ENCODE peak calls at places on chromosomes 6 and 20, in five cellular contexts. One of them, this sample, is unnamed.
A peak's percentile ranks its signal among the peaks of the same experiment; 100 is the strongest.

GRCh38 chr6:98808522-98809210 is 25.7 kb upstream of the POU3F2 start:
- DNase-seq in IMR-90: no peak
- DNase-seq in neuronal stem cell: no peak
- DNase-seq in trophoblast cell: no peak
- DNase-seq in H1: no peak
- DNase-seq in this sample: no peak

GRCh38 chr20:23270427-23270911 is 80.1 kb upstream of the NXT1 start:
- DNase-seq in trophoblast cell: peak; percentile 55
- DNase-seq in H1: no peak
- DNase-seq in neuronal stem cell: no peak
- DNase-seq in IMR-90: peak; percentile 90
- DNase-seq in this sample: peak; percentile 91

GRCh38 chr20:9442858-9443257 is 71.5 kb upstream of the LAMP5 start:
- DNase-seq in IMR-90: peak; percentile 56
- DNase-seq in trophoblast cell: no peak
- DNase-seq in H1: no peak
- DNase-seq in neuronal stem cell: no peak
- DNase-seq in this sample: peak; percentile 5

GRCh38 chr6:151807513-151808330 is at the start of gene ESR1:
- DNase-seq in trophoblast cell: no peak
- DNase-seq in H1: peak; percentile 29
- DNase-seq in neuronal stem cell: no peak
- DNase-seq in IMR-90: no peak
- DNase-seq in this sample: peak; percentile 2

GRCh38 chr6:136330634-136331033 is 41.0 kb upstream of the BCLAF1 start:
- DNase-seq in IMR-90: no peak
- DNase-seq in trophoblast cell: no peak
- DNase-seq in neuronal stem cell: no peak
- DNase-seq in H1: no peak
- DNase-seq in this sample: no peak

GRCh38 chr6:36444470-36444869 is 1.7 kb downstream of the KCTD20 start:
- DNase-seq in neuronal stem cell: no peak
- DNase-seq in trophoblast cell: peak; percentile 95
- DNase-seq in IMR-90: peak; percentile 86
- DNase-seq in H1: no peak
- DNase-seq in this sample: peak; percentile 16

GRCh38 chr20:53859684-53860083 is 210.7 kb downstream of the BCAS1 start:
- DNase-seq in trophoblast cell: no peak
- DNase-seq in H1: no peak
- DNase-seq in IMR-90: no peak
- DNase-seq in neuronal stem cell: no peak
- DNase-seq in this sample: no peak

GRCh38 chr20:63740070-63740500 is 509 bp downstream of the SLC2A4RG start:
- DNase-seq in neuronal stem cell: peak; percentile 59
- DNase-seq in trophoblast cell: peak; percentile 29
- DNase-seq in H1: no peak
- DNase-seq in IMR-90: peak; percentile 7
- DNase-seq in this sample: peak; percentile 38

GRCh38 chr6:131159578-131159977 is 24.3 kb downstream of the AKAP7 start:
- DNase-seq in IMR-90: peak; percentile 86
- DNase-seq in H1: no peak
- DNase-seq in neuronal stem cell: no peak
- DNase-seq in trophoblast cell: no peak
- DNase-seq in this sample: peak; percentile 64

GRCh38 chr20:3209946-3210317 is 634 bp downstream of the ITPA start:
- DNase-seq in trophoblast cell: peak; percentile 17
- DNase-seq in H1: no peak
- DNase-seq in IMR-90: peak; percentile 18
- DNase-seq in neuronal stem cell: no peak
- DNase-seq in this sample: peak; percentile 53

GRCh38 chr20:57594092-57594911 is 25.9 kb downstream of the ZBP1 start:
- DNase-seq in H1: peak; percentile 31
- DNase-seq in IMR-90: peak; percentile 8
- DNase-seq in trophoblast cell: peak; percentile 72
- DNase-seq in neuronal stem cell: peak; percentile 62
- DNase-seq in this sample: peak; percentile 30

GRCh38 chr20:45342863-45343444 is 5.3 kb downstream of the SDC4 start:
- DNase-seq in trophoblast cell: no peak
- DNase-seq in neuronal stem cell: no peak
- DNase-seq in H1: no peak
- DNase-seq in IMR-90: no peak
- DNase-seq in this sample: no peak

GRCh38 chr20:17968366-17969275 is at the start of the genes MGME1 and SNX5:
- DNase-seq in trophoblast cell: peak; percentile 100
- DNase-seq in IMR-90: peak; percentile 99
- DNase-seq in H1: peak; percentile 98
- DNase-seq in neuronal stem cell: peak; percentile 100
- DNase-seq in this sample: peak; percentile 100
- H4K91ac ChIP-seq in trophoblast cell: peak within 1 kb of the TSS; percentile 99
- H4K91ac ChIP-seq in IMR-90: peak within 1 kb of the TSS; percentile 99
- H4K91ac ChIP-seq in H1: peak within 1 kb of the TSS; percentile 100
- H4K91ac ChIP-seq in neuronal stem cell: peak within 1 kb of the TSS; percentile 97
- H4K91ac ChIP-seq in this sample: peak within 1 kb of the TSS; percentile 100

GRCh38 chr6:108799791-108800190 is 48.4 kb upstream of the ARMC2 start:
- DNase-seq in H1: no peak
- DNase-seq in neuronal stem cell: no peak
- DNase-seq in trophoblast cell: peak; percentile 84
- DNase-seq in IMR-90: no peak
- DNase-seq in this sample: no peak

GRCh38 chr6:108796875-108797274 is 51.3 kb upstream of the ARMC2 start:
- DNase-seq in H1: no peak
- DNase-seq in IMR-90: peak; percentile 15
- DNase-seq in trophoblast cell: peak; percentile 6
- DNase-seq in neuronal stem cell: no peak
- DNase-seq in this sample: peak; percentile 17

GRCh38 chr6:108799356-108799720 is 48.9 kb upstream of the ARMC2 start:
- DNase-seq in neuronal stem cell: no peak
- DNase-seq in IMR-90: no peak
- DNase-seq in H1: no peak
- DNase-seq in trophoblast cell: no peak
- DNase-seq in this sample: no peak

GRCh38 chr6:108798672-108799355 is 49.4 kb upstream of the ARMC2 start:
- DNase-seq in H1: no peak
- DNase-seq in neuronal stem cell: no peak
- DNase-seq in trophoblast cell: no peak
- DNase-seq in IMR-90: no peak
- DNase-seq in this sample: no peak

DNA sequence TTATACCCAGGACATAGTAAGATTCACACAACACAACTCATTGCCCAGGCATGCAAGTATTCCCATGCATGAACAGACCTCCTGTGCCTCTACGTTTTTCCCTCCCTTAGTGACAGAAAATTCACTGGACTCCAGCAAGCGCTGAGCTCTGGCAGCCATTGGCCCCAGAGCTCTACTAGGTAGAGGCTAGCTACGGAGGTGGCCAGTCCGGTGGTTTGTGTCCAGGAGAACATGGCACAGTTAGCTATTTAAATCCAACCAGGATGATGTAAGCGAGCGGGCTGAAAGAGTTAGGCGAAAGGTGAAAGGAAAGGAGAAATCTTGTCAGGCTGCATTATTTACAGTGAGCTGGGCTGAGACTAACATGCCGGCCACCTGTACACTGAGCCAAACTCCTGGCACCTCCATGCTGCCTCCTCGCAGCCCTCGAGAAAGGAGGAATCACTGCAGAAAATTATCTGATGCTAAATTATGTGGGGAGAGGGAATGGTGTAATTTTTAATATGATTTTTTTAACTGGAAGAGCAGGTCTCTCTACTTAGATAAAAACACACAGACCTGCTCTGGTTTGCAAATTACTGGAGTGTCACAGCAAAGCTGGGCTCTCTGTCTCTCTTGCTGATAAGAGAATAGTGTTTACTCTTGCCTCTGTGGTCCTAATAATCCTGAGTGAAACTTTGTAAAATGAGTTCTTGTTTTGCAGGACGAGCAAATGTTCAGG is 50.1 kb upstream of the ARMC2 start:
- DNase-seq in trophoblast cell: peak; percentile 94
- DNase-seq in H1: no peak
- DNase-seq in neuronal stem cell: no peak
- DNase-seq in IMR-90: peak; percentile 40
- DNase-seq in this sample: no peak
- H2AFZ ChIP-seq in trophoblast cell: no peak overlapping the region
- H2AFZ ChIP-seq in H1: peak overlapping the region; percentile 27
- H2AFZ ChIP-seq in neuronal stem cell: peak overlapping the region; percentile 68
- H2AFZ ChIP-seq in IMR-90: peak overlapping the region; percentile 71
- H2AFZ ChIP-seq in this sample: no peak overlapping the region

GRCh38 chr6:158860279-158860865 is 41.2 kb upstream of the EZR start:
- DNase-seq in neuronal stem cell: no peak
- DNase-seq in H1: no peak
- DNase-seq in IMR-90: no peak
- DNase-seq in trophoblast cell: peak; percentile 80
- DNase-seq in this sample: no peak

GRCh38 chr6:158861686-158862381 is 42.7 kb upstream of the EZR start:
- DNase-seq in trophoblast cell: peak; percentile 82
- DNase-seq in IMR-90: peak; percentile 45
- DNase-seq in H1: no peak
- DNase-seq in neuronal stem cell: no peak
- DNase-seq in this sample: no peak

GRCh38 chr6:158867381-158868121 is 48.4 kb upstream of the EZR start:
- DNase-seq in H1: no peak
- DNase-seq in IMR-90: no peak
- DNase-seq in neuronal stem cell: no peak
- DNase-seq in trophoblast cell: no peak
- DNase-seq in this sample: no peak

GRCh38 chr6:158865769-158866168 is 46.6 kb upstream of the EZR start:
- DNase-seq in trophoblast cell: no peak
- DNase-seq in IMR-90: no peak
- DNase-seq in neuronal stem cell: no peak
- DNase-seq in H1: no peak
- DNase-seq in this sample: no peak

DNA sequence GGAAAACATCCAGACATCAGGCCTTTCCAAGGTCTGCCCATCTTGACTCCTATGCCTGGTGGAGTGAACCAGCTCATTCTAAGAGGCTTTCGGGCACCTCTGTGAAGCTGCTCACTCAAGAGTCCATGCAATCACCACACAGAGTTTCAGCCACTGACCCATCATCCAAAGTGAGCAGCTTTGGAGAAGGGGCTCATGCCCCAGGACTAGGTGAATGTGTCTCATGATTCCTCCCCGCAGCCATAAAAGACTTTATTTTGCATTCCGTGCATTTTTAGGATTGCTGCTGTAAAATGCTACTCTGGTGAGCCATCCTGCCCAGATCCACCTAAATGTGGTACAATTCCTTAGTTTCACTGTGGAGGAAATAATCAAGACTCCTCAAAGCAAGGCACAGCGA is 44.5 kb upstream of the EZR start:
- DNase-seq in IMR-90: peak; percentile 33
- DNase-seq in H1: no peak
- DNase-seq in trophoblast cell: peak; percentile 92
- DNase-seq in neuronal stem cell: no peak
- DNase-seq in this sample: peak; percentile 8
- H4K91ac ChIP-seq in IMR-90: peak overlapping the region; percentile 78
- H4K91ac ChIP-seq in H1: peak overlapping the region; percentile 76
- H4K91ac ChIP-seq in trophoblast cell: peak overlapping the region; percentile 91
- H4K91ac ChIP-seq in neuronal stem cell: no peak overlapping the region
- H4K91ac ChIP-seq in this sample: no peak overlapping the region

DNA sequence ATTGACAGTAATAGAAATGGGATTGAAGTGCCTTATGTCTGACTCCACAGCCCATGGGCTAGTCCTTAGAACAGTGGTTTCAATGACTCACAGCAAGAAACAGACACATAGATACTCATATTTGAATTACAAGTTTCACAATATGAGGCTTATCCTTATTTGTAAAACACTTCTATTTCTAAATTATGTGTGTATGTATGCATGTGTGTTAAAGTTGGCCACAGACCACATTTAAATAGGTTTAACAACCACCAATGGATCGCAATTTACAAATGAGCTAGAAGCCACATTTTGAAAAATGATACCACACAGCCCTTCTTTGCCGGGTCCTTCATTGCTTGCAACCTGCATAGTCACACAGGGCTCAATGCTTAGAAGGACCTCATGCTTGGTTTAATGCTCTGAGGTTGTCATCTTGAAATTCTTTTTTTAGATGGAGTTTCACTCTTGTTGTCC is 157.8 kb upstream of the PREP start:
- DNase-seq in H1: no peak
- DNase-seq in neuronal stem cell: no peak
- DNase-seq in IMR-90: peak; percentile 72
- DNase-seq in trophoblast cell: no peak
- DNase-seq in this sample: peak; percentile 62
- H2AFZ ChIP-seq in H1: no peak overlapping the region
- H2AFZ ChIP-seq in neuronal stem cell: no peak overlapping the region
- H2AFZ ChIP-seq in IMR-90: no peak overlapping the region
- H2AFZ ChIP-seq in trophoblast cell: no peak overlapping the region
- H2AFZ ChIP-seq in this sample: no peak overlapping the region

GRCh38 chr6:158897236-158897635 is 78.1 kb upstream of the EZR start:
- DNase-seq in H1: no peak
- DNase-seq in IMR-90: no peak
- DNase-seq in trophoblast cell: no peak
- DNase-seq in neuronal stem cell: no peak
- DNase-seq in this sample: no peak

GRCh38 chr6:158892266-158892665 is 73.1 kb upstream of the EZR start:
- DNase-seq in IMR-90: no peak
- DNase-seq in trophoblast cell: peak; percentile 46
- DNase-seq in H1: no peak
- DNase-seq in neuronal stem cell: no peak
- DNase-seq in this sample: no peak

GRCh38 chr6:158894192-158894591 is 75.0 kb upstream of the EZR start:
- DNase-seq in IMR-90: peak; percentile 90
- DNase-seq in H1: no peak
- DNase-seq in neuronal stem cell: peak; percentile 61
- DNase-seq in trophoblast cell: peak; percentile 85
- DNase-seq in this sample: peak; percentile 77

GRCh38 chr6:158900614-158901312 is 81.6 kb upstream of the EZR start:
- DNase-seq in neuronal stem cell: no peak
- DNase-seq in trophoblast cell: no peak
- DNase-seq in IMR-90: no peak
- DNase-seq in H1: no peak
- DNase-seq in this sample: no peak

DNA sequence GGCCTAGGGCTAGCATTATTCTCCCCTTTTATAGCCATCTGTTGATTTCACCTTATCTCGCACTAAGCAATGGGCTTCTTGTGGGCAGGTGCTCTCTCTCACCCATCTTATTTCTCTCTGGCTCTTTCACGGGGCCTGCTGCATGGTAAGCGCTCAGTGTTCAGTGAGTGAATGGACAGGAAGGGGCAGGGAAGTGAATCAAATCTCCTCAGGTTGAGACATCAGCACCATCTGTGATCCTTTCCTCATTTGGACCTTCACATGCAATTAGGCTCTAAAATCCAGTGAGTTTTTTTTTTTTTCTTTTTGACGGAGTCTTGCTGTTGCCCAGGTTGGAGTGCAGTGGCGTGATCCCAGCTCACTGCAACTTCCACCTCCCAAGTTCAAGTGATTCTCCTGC is 76.5 kb upstream of the EZR start:
- DNase-seq in IMR-90: no peak
- DNase-seq in H1: no peak
- DNase-seq in trophoblast cell: no peak
- DNase-seq in neuronal stem cell: no peak
- DNase-seq in this sample: no peak
- H4K91ac ChIP-seq in IMR-90: no peak overlapping the region
- H4K91ac ChIP-seq in H1: peak overlapping the region; percentile 38
- H4K91ac ChIP-seq in trophoblast cell: peak overlapping the region; percentile 43
- H4K91ac ChIP-seq in neuronal stem cell: no peak overlapping the region
- H4K91ac ChIP-seq in this sample: no peak overlapping the region

This sample was measured in mesenchymal stem cell.